ENCODE peak calls at places on chromosomes 2 and 18, in nine cellular contexts. K is iPS DF 19.7; F is left ventricle myocardium inferior; W is KBM-7; S is NCI-H524 treated with DMSO at 0.1 percent for 48 hours; I is BJ; D is fibroblast of gingiva; E is transverse colon; J is stimulated activated naive B cell treated with anti-CD40 and anti-IgM and Interleukin-4, amounts not matched to agents 10 μg/mL and 1 μg/mL and 100 μg/mL, for 72 hours. C is an unnamed sample.

GRCh38 chr2:240637116-240637900 is 12.0 kb downstream of the GPR35 start:
- DNase-seq in E (no peak), K (no peak), W (no peak), F (peak), I (no peak), D (no peak), J (no peak), S (no peak), C (no peak)

GRCh38 chr2:12456293-12457151 is 260.2 kb upstream of the TRIB2 start:
- DNase-seq in K (no peak), F (peak), S (no peak), D (peak), E (peak), I (peak), W (peak), J (peak), C (peak)

GRCh38 chr2:240259201-240259923 is 118.9 kb upstream of the OTOS start:
- DNase-seq in E (no peak), S (no peak), D (no peak), W (no peak), K (no peak), I (no peak), J (no peak), F (peak), C (no peak)

GRCh38 chr2:199128476-199129214 is 329.1 kb downstream of the SATB2 start:
- DNase-seq in F (no peak), I (no peak), E (no peak), W (no peak), J (no peak), S (no peak), K (no peak), D (peak), C (no peak)

GRCh38 chr2:64259301-64259700 is 115.1 kb upstream of the PELI1 start:
- DNase-seq in I (no peak), F (peak), S (no peak), J (no peak), K (no peak), E (no peak), W (no peak), D (peak), C (no peak)

GRCh38 chr2:227707390-227707789 is 10.4 kb downstream of the SLC19A3 start:
- DNase-seq in K (no peak), S (no peak), F (no peak), E (no peak), W (no peak), J (no peak), D (no peak), I (no peak), C (no peak)

GRCh38 chr2:112840068-112840445 is 3.5 kb upstream of the IL1B start:
- DNase-seq in D (no peak), S (no peak), K (no peak), I (no peak), F (no peak), E (no peak), J (no peak), W (no peak), C (no peak)

GRCh38 chr18:23131693-23132319 is 3.5 kb upstream of the CABLES1 start:
- DNase-seq in J (peak), I (peak), S (no peak), W (peak), D (peak), E (peak), K (no peak), F (no peak), C (peak)

GRCh38 chr2:142961202-142961601 is 83.7 kb downstream of the KYNU start:
- DNase-seq in I (no peak), J (no peak), D (no peak), E (no peak), W (no peak), F (no peak), S (no peak), K (no peak), C (no peak)

GRCh38 chr2:41782306-41783158 is 265.3 kb upstream of the PKDCC start:
- DNase-seq in S (no peak), J (peak), E (peak), K (no peak), F (no peak), D (peak), I (no peak), W (peak), C (no peak)

GRCh38 chr2:78245394-78246140 is 723.4 kb upstream of the LRRTM4 start:
- DNase-seq in E (no peak), K (no peak), F (no peak), J (no peak), D (no peak), I (no peak), W (no peak), S (no peak), C (no peak)

GRCh38 chr2:191666733-191667132 is 11.2 kb upstream of the NABP1 start:
- DNase-seq in D (no peak), K (no peak), E (no peak), J (peak), F (no peak), S (no peak), I (no peak), W (peak), C (peak)

GRCh38 chr2:109210431-109211200 is 81.6 kb downstream of the SH3RF3 start:
- DNase-seq in E (no peak), K (no peak), D (no peak), S (no peak), W (no peak), I (no peak), F (no peak), J (no peak), C (no peak)

GRCh38 chr18:48459471-48459870 is 50.3 kb upstream of the ZBTB7C start:
- DNase-seq in W (peak), J (no peak), F (no peak), I (no peak), D (no peak), K (no peak), S (no peak), E (no peak), C (no peak)

GRCh38 chr18:31101148-31102019 is 837 bp downstream of the DSC2 start:
- DNase-seq in S (no peak), I (no peak), J (no peak), K (no peak), W (peak), E (peak), D (no peak), F (peak), C (peak)

GRCh38 chr18:74498712-74499629 is 2.8 kb downstream of the CNDP2 start:
- DNase-seq in S (no peak), W (peak), J (peak), F (no peak), I (no peak), K (no peak), D (no peak), E (peak), C (peak)

GRCh38 chr18:6022089-6022444 is 126.7 kb upstream of the TMEM200C start:
- DNase-seq in E (no peak), D (no peak), J (no peak), K (no peak), W (no peak), S (no peak), I (no peak), F (no peak), C (no peak)

GRCh38 chr18:74351354-74351753 is 35.7 kb downstream of the C18orf63 start:
- DNase-seq in F (no peak), S (no peak), K (no peak), E (no peak), I (peak), D (no peak), W (no peak), J (no peak), C (no peak)

GRCh38 chr18:45567123-45567522 is 48.2 kb upstream of the SLC14A2 start:
- DNase-seq in D (no peak), K (peak), I (no peak), F (peak), S (no peak), W (no peak), J (no peak), E (no peak), C (no peak)

GRCh38 chr2:192555740-192556139 is 361.0 kb upstream of the TMEFF2 start:
- DNase-seq in I (no peak), D (no peak), W (no peak), F (no peak), S (no peak), E (no peak), K (no peak), J (no peak), C (no peak)

GRCh38 chr2:101464841-101465240 is 10.1 kb downstream of the RFX8 start:
- DNase-seq in K (no peak), I (no peak), E (no peak), D (peak), W (no peak), S (no peak), J (no peak), F (no peak), C (no peak)

GRCh38 chr2:236012155-236012554 is 156.0 kb downstream of the GBX2 start:
- DNase-seq in F (no peak), I (no peak), S (no peak), J (no peak), E (no peak), D (no peak), K (no peak), W (no peak), C (no peak)

GRCh38 chr2:137659616-137660015 is 304.7 kb upstream of the HNMT start:
- DNase-seq in S (peak), I (no peak), E (peak), F (no peak), J (no peak), K (no peak), D (no peak), W (no peak), C (no peak)

GRCh38 chr2:25330273-25330672 is 11.5 kb downstream of the DNMT3A start:
- DNase-seq in J (no peak), K (no peak), S (no peak), I (no peak), W (no peak), F (peak), D (no peak), E (no peak), C (no peak)

GRCh38 chr2:71892896-71893295 is 254.8 kb downstream of the CYP26B1 start:
- DNase-seq in W (no peak), K (no peak), E (no peak), J (no peak), F (no peak), D (no peak), S (no peak), I (no peak), C (no peak)

GRCh38 chr2:61807036-61807757 is 46.7 kb downstream of the FAM161A start:
- DNase-seq in S (no peak), D (no peak), E (no peak), J (no peak), F (no peak), K (no peak), W (no peak), I (no peak), C (no peak)

GRCh38 chr2:42949125-42949524 is 156.7 kb upstream of the HAAO start:
- DNase-seq in J (peak), F (no peak), W (peak), I (no peak), D (no peak), E (no peak), K (no peak), S (no peak), C (no peak)

GRCh38 chr2:234374671-234375245 is 122.1 kb downstream of the ARL4C start:
- DNase-seq in J (no peak), I (no peak), K (no peak), S (peak), D (no peak), F (no peak), W (no peak), E (no peak), C (no peak)

GRCh38 chr2:25250331-25251031 is 82.1 kb upstream of the POMC start:
- DNase-seq in S (no peak), J (no peak), E (no peak), K (no peak), F (no peak), D (no peak), I (peak), W (no peak), C (no peak)

GRCh38 chr2:5538717-5539116 is 153.5 kb upstream of the SOX11 start:
- DNase-seq in J (no peak), S (no peak), E (no peak), F (no peak), W (no peak), D (no peak), K (no peak), I (no peak), C (no peak)